ENCODE peak calls at places on chromosomes 6 and 20, in four cellular contexts. Z, V, H and B are unnamed samples. For H3K9me3, the result is how much of the 10 kb centered on the place peaks cover.

GRCh38 chr6:155313602-155314091 is 637 bp downstream of the TFB1M start:
- DNase-seq in Z (peak), V (no peak), H (no peak), B (no peak)

GRCh38 chr6:142570221-142570671 is 268.4 kb downstream of the ADGRG6 start:
- DNase-seq in Z (no peak), V (no peak), H (no peak), B (peak)

GRCh38 chr6:152450519-152450918 is 186.6 kb downstream of the SYNE1 start:
- DNase-seq in Z (no peak), V (no peak), H (no peak), B (no peak)

GRCh38 chr6:47248446-47248845 is 61.3 kb downstream of the TNFRSF21 start:
- DNase-seq in Z (no peak), V (no peak), H (no peak), B (no peak)

GRCh38 chr6:107244082-107244741 is 128.9 kb upstream of the BEND3 start:
- DNase-seq in Z (no peak), V (no peak), H (no peak), B (no peak)

GRCh38 chr6:6678811-6679210 is 90.3 kb downstream of the LY86 start:
- DNase-seq in Z (peak), V (peak), H (no peak), B (no peak)

GRCh38 chr6:24205020-24205492 is 79.0 kb downstream of the NRSN1 start:
- DNase-seq in Z (peak), V (no peak), H (no peak), B (no peak)

GRCh38 chr6:124742971-124743370 is 219.3 kb upstream of the RNF217 start:
- DNase-seq in Z (no peak), V (no peak), H (no peak), B (no peak)

GRCh38 chr20:61558726-61559125 is 306.7 kb downstream of the CDH4 start:
- DNase-seq in Z (no peak), V (no peak), H (no peak), B (no peak)

GRCh38 chr6:132813173-132813856 is 1.1 kb upstream of the RPS12 start:
- DNase-seq in Z (peak), V (peak), H (no peak), B (no peak)

GRCh38 chr6:50145125-50145524 is 95.4 kb upstream of the DEFB112 start:
- DNase-seq in Z (no peak), V (no peak), H (no peak), B (no peak)

GRCh38 chr20:37455659-37456058 is 65.4 kb upstream of the NNAT start:
- DNase-seq in Z (no peak), V (no peak), H (no peak), B (no peak)
- H3K9me3 ChIP-seq in Z (under half), V (under half), H (under half), B (under half)

GRCh38 chr20:56003966-56004365 is 1.4 kb downstream of the CBLN4 start:
- DNase-seq in Z (no peak), V (peak), H (no peak), B (no peak)

GRCh38 chr20:56001106-56001785 is 4.1 kb downstream of the CBLN4 start:
- DNase-seq in Z (no peak), V (no peak), H (no peak), B (no peak)

GRCh38 chr20:56004611-56005388 is 519 bp downstream of the CBLN4 start:
- DNase-seq in Z (no peak), V (no peak), H (no peak), B (no peak)

GRCh38 chr20:56001890-56002289 is 3.4 kb downstream of the CBLN4 start:
- DNase-seq in Z (no peak), V (no peak), H (no peak), B (no peak)

GRCh38 chr20:56003111-56003800 is 2.1 kb downstream of the CBLN4 start:
- DNase-seq in Z (no peak), V (no peak), H (no peak), B (no peak)
- H3K9me3 ChIP-seq in Z (under half), V (under half), H (under half), B (under half)

DNA sequence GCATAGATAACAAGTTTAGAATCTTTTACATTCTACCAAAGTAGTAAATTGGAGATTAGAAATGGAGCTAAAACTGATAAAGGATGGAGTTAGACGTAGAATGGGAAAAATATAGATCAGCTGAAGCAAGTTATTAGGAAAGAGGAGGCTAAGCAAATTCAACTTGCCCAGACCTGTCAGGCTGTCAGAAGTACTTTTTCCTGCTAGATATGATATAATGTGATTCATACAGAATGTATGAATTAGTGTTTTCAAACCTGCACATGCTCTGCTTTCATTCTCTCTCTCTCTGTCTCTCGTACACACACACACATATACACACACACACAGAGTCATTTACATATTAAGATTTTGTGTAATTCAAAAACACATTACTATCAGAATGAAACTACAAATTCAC is 133.2 kb upstream of the HDGFL1 start:
- DNase-seq in Z (no peak), V (no peak), H (no peak), B (peak)
- H3K9me3 ChIP-seq in Z (under half), V (under half), H (under half), B (under half)

GRCh38 chr6:40181367-40181766 is 247.1 kb upstream of the MOCS1 start:
- DNase-seq in Z (no peak), V (no peak), H (no peak), B (no peak)
- H3K9me3 ChIP-seq in Z (under half), V (under half), H (under half), B (under half)

DNA sequence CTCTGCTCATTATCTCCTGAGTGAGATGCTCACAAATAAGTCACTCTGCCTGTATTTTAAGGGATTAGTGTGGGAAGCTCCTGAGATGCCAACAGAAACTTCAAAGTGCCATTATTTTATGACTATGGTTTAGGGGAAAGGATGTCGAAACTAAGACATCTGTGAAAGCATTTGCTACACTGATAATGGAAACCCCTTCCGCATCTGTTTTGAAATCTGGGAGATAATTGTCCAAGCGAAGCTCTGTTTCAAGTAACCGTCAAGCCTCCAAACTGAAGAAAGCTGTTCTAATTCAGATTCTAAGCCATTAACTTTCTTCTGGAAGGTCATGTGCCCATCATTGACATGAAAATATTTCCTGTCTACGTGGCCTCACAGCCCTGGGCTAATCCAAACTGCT is 932.1 kb downstream of the C6orf118 start:
- DNase-seq in Z (no peak), V (no peak), H (no peak), B (no peak)
- H3K9me3 ChIP-seq in Z (under half), V (under half), H (under half), B (under half)

DNA sequence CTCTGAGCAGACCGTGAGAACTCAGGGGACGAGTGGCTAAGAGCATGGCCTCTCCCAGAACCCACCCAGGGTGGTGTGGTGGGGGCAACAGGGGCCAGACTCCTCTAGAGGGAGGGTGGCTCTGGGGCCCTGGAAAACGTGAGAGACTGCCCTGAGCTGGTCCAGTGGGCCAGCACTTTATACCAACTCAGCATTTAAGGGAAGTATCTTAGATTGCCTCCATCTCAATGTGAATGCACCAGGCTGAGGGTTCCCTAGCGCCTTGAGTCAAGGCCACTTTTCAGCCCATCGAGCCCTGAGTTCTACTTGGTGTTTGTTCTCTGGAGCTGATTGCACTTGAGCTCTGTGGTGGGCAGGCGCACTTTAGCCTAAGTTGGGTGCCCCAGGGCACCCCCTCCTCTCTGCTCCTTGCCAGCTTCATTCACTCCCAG is 42.0 kb upstream of the IRF4 start:
- DNase-seq in Z (no peak), V (no peak), H (no peak), B (no peak)
- H3K9me3 ChIP-seq in Z (under half), V (under half), H (under half), B (under half)

GRCh38 chr6:93413190-93413589 is 6.2 kb downstream of the EPHA7 start:
- DNase-seq in Z (no peak), V (no peak), H (no peak), B (no peak)
- H3K9me3 ChIP-seq in Z (under half), V (under half), H (under half), B (under half)

DNA sequence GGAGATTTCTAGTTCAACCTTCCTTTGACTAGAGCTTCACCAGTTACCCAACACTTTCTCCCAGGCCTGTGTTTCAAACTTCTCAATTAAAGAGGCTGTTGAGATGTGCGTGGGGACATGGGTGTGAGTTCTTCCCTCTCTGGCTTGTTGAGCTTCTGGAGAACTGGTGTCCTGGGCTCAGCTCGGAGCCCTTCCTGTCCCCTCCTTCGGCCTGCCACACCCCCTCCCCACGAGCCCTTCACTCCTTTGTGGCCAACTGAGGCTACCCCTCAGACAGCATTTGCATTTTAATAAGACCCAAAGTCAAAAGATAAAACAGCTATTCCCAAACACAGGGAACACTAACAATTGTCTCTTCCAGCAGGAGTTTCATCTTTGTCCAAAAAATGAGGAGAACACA is 123.3 kb upstream of the MLN start:
- DNase-seq in Z (no peak), V (no peak), H (no peak), B (no peak)
- H3K9me3 ChIP-seq in Z (under half), V (under half), H (under half), B (under half)